ENCODE peak calls at places on chromosomes 7 and 10, in five cellular contexts. One of them, this sample, is unnamed.

GRCh38 chr7:132607656-132608055 is 31.4 kb upstream of the PLXNA4 start:
- DNase-seq in Peyer's patch: no peak
- DNase-seq in stimulated activated CD4-positive, alpha-beta T cell treated with anti-CD3 and anti-CD28 coated beads, Interleukin-12 subunit alpha, Interleukin-12 subunit beta, amount 100 ng/mL, for 4 hours: no peak
- DNase-seq in SK-N-SH: no peak
- DNase-seq in stromal cell of bone marrow: no peak
- DNase-seq in this sample: no peak

GRCh38 chr10:100562806-100563293 is 27.1 kb downstream of the HIF1AN start:
- DNase-seq in SK-N-SH: peak
- DNase-seq in stromal cell of bone marrow: peak
- DNase-seq in Peyer's patch: no peak
- DNase-seq in stimulated activated CD4-positive, alpha-beta T cell treated with anti-CD3 and anti-CD28 coated beads, Interleukin-12 subunit alpha, Interleukin-12 subunit beta, amount 100 ng/mL, for 4 hours: peak
- DNase-seq in this sample: peak

GRCh38 chr10:31036209-31036608 is 4.5 kb upstream of the ZNF438 start:
- DNase-seq in Peyer's patch: no peak
- DNase-seq in SK-N-SH: no peak
- DNase-seq in stimulated activated CD4-positive, alpha-beta T cell treated with anti-CD3 and anti-CD28 coated beads, Interleukin-12 subunit alpha, Interleukin-12 subunit beta, amount 100 ng/mL, for 4 hours: no peak
- DNase-seq in stromal cell of bone marrow: no peak
- DNase-seq in this sample: no peak

GRCh38 chr10:35219906-35220890 is 93.6 kb downstream of the CREM start:
- DNase-seq in stromal cell of bone marrow: no peak
- DNase-seq in stimulated activated CD4-positive, alpha-beta T cell treated with anti-CD3 and anti-CD28 coated beads, Interleukin-12 subunit alpha, Interleukin-12 subunit beta, amount 100 ng/mL, for 4 hours: no peak
- DNase-seq in SK-N-SH: no peak
- DNase-seq in Peyer's patch: no peak
- DNase-seq in this sample: no peak

GRCh38 chr7:141709749-141710148 is 1.6 kb downstream of the WEE2 start:
- DNase-seq in SK-N-SH: no peak
- DNase-seq in stimulated activated CD4-positive, alpha-beta T cell treated with anti-CD3 and anti-CD28 coated beads, Interleukin-12 subunit alpha, Interleukin-12 subunit beta, amount 100 ng/mL, for 4 hours: no peak
- DNase-seq in stromal cell of bone marrow: no peak
- DNase-seq in Peyer's patch: no peak
- DNase-seq in this sample: no peak

GRCh38 chr7:20352573-20353304 is 22.0 kb downstream of the ITGB8 start:
- DNase-seq in SK-N-SH: no peak
- DNase-seq in stimulated activated CD4-positive, alpha-beta T cell treated with anti-CD3 and anti-CD28 coated beads, Interleukin-12 subunit alpha, Interleukin-12 subunit beta, amount 100 ng/mL, for 4 hours: no peak
- DNase-seq in stromal cell of bone marrow: no peak
- DNase-seq in Peyer's patch: no peak
- DNase-seq in this sample: no peak

GRCh38 chr7:2985866-2986265 is 57.8 kb downstream of the CARD11 start:
- DNase-seq in stimulated activated CD4-positive, alpha-beta T cell treated with anti-CD3 and anti-CD28 coated beads, Interleukin-12 subunit alpha, Interleukin-12 subunit beta, amount 100 ng/mL, for 4 hours: no peak
- DNase-seq in Peyer's patch: peak
- DNase-seq in stromal cell of bone marrow: no peak
- DNase-seq in SK-N-SH: no peak
- DNase-seq in this sample: no peak

GRCh38 chr7:80374321-80374720 is 137.5 kb downstream of the GNAT3 start:
- DNase-seq in SK-N-SH: no peak
- DNase-seq in stimulated activated CD4-positive, alpha-beta T cell treated with anti-CD3 and anti-CD28 coated beads, Interleukin-12 subunit alpha, Interleukin-12 subunit beta, amount 100 ng/mL, for 4 hours: no peak
- DNase-seq in Peyer's patch: no peak
- DNase-seq in stromal cell of bone marrow: no peak
- DNase-seq in this sample: no peak

GRCh38 chr10:92822060-92822634 is 26.2 kb upstream of the EXOC6 start:
- DNase-seq in stromal cell of bone marrow: peak
- DNase-seq in SK-N-SH: no peak
- DNase-seq in stimulated activated CD4-positive, alpha-beta T cell treated with anti-CD3 and anti-CD28 coated beads, Interleukin-12 subunit alpha, Interleukin-12 subunit beta, amount 100 ng/mL, for 4 hours: no peak
- DNase-seq in Peyer's patch: no peak
- DNase-seq in this sample: no peak

GRCh38 chr10:359093-359492 is 223.8 kb downstream of the ZMYND11 start:
- DNase-seq in stimulated activated CD4-positive, alpha-beta T cell treated with anti-CD3 and anti-CD28 coated beads, Interleukin-12 subunit alpha, Interleukin-12 subunit beta, amount 100 ng/mL, for 4 hours: no peak
- DNase-seq in stromal cell of bone marrow: no peak
- DNase-seq in Peyer's patch: no peak
- DNase-seq in SK-N-SH: no peak
- DNase-seq in this sample: no peak

GRCh38 chr10:46268076-46268881 is 18.5 kb upstream of the ANTXRL start:
- DNase-seq in Peyer's patch: peak
- DNase-seq in stromal cell of bone marrow: no peak
- DNase-seq in SK-N-SH: no peak
- DNase-seq in stimulated activated CD4-positive, alpha-beta T cell treated with anti-CD3 and anti-CD28 coated beads, Interleukin-12 subunit alpha, Interleukin-12 subunit beta, amount 100 ng/mL, for 4 hours: peak
- DNase-seq in this sample: no peak

GRCh38 chr7:5350174-5350463 is 67.4 kb downstream of the SLC29A4 start:
- DNase-seq in stimulated activated CD4-positive, alpha-beta T cell treated with anti-CD3 and anti-CD28 coated beads, Interleukin-12 subunit alpha, Interleukin-12 subunit beta, amount 100 ng/mL, for 4 hours: no peak
- DNase-seq in Peyer's patch: no peak
- DNase-seq in stromal cell of bone marrow: no peak
- DNase-seq in SK-N-SH: no peak
- DNase-seq in this sample: no peak

GRCh38 chr10:70132098-70133029 is at the start of gene AIFM2:
- DNase-seq in stimulated activated CD4-positive, alpha-beta T cell treated with anti-CD3 and anti-CD28 coated beads, Interleukin-12 subunit alpha, Interleukin-12 subunit beta, amount 100 ng/mL, for 4 hours: peak
- DNase-seq in Peyer's patch: peak
- DNase-seq in stromal cell of bone marrow: peak
- DNase-seq in SK-N-SH: peak
- DNase-seq in this sample: peak

GRCh38 chr10:14839305-14839695 is 1.2 kb downstream of the HSPA14 start:
- DNase-seq in stromal cell of bone marrow: no peak
- DNase-seq in stimulated activated CD4-positive, alpha-beta T cell treated with anti-CD3 and anti-CD28 coated beads, Interleukin-12 subunit alpha, Interleukin-12 subunit beta, amount 100 ng/mL, for 4 hours: no peak
- DNase-seq in Peyer's patch: no peak
- DNase-seq in SK-N-SH: no peak
- DNase-seq in this sample: no peak

GRCh38 chr10:29993319-29993876 is 66.0 kb downstream of the JCAD start:
- DNase-seq in Peyer's patch: no peak
- DNase-seq in SK-N-SH: no peak
- DNase-seq in stromal cell of bone marrow: no peak
- DNase-seq in stimulated activated CD4-positive, alpha-beta T cell treated with anti-CD3 and anti-CD28 coated beads, Interleukin-12 subunit alpha, Interleukin-12 subunit beta, amount 100 ng/mL, for 4 hours: no peak
- DNase-seq in this sample: no peak

GRCh38 chr7:29277436-29278215 is 83.1 kb downstream of the CHN2 start:
- DNase-seq in stimulated activated CD4-positive, alpha-beta T cell treated with anti-CD3 and anti-CD28 coated beads, Interleukin-12 subunit alpha, Interleukin-12 subunit beta, amount 100 ng/mL, for 4 hours: no peak
- DNase-seq in Peyer's patch: no peak
- DNase-seq in SK-N-SH: no peak
- DNase-seq in stromal cell of bone marrow: no peak
- DNase-seq in this sample: no peak

GRCh38 chr7:77413861-77414424 is 2.2 kb downstream of the GSAP start:
- DNase-seq in SK-N-SH: no peak
- DNase-seq in Peyer's patch: no peak
- DNase-seq in stromal cell of bone marrow: peak
- DNase-seq in stimulated activated CD4-positive, alpha-beta T cell treated with anti-CD3 and anti-CD28 coated beads, Interleukin-12 subunit alpha, Interleukin-12 subunit beta, amount 100 ng/mL, for 4 hours: no peak
- DNase-seq in this sample: no peak